ENCODE peak calls at places on chromosomes 2 and 18, in eight cellular contexts. J is pancreas, I is ovary, T is endodermal cell, U is lower lobe of right lung, D is fibroblast of lung, Y is NT2/D1, W is hepatocyte. K is an unnamed sample. For H3K4me1, the result is how much of the 10 kb centered on the place peaks cover.

GRCh38 chr2:4884117-4884571 is 808.0 kb upstream of the SOX11 start:
- DNase-seq in J (no peak), I (no peak), T (no peak), U (no peak), D (no peak), Y (no peak), W (no peak), K (no peak)

GRCh38 chr2:186105016-186105415 is 366.4 kb downstream of the FSIP2 start:
- DNase-seq in J (no peak), I (no peak), T (no peak), U (no peak), D (peak), Y (no peak), W (no peak), K (no peak)

GRCh38 chr2:12277305-12278034 is 439.3 kb upstream of the TRIB2 start:
- DNase-seq in J (no peak), I (no peak), T (no peak), U (no peak), D (peak), Y (no peak), W (peak), K (no peak)

GRCh38 chr2:216645636-216645950 is 12.4 kb downstream of the IGFBP2 start:
- DNase-seq in J (no peak), I (no peak), T (no peak), U (no peak), D (no peak), Y (no peak), W (no peak), K (no peak)

GRCh38 chr18:58102875-58103274 is 58.8 kb downstream of the NEDD4L start:
- DNase-seq in J (no peak), I (no peak), T (peak), U (no peak), D (no peak), Y (no peak), W (no peak), K (no peak)

GRCh38 chr2:74872310-74872923 is 38.5 kb downstream of the HK2 start:
- DNase-seq in J (no peak), I (no peak), T (no peak), U (no peak), D (no peak), Y (no peak), W (no peak), K (no peak)

GRCh38 chr2:213806125-213806726 is 522.0 kb downstream of the SPAG16 start:
- DNase-seq in J (no peak), I (no peak), T (no peak), U (no peak), D (peak), Y (no peak), W (peak), K (no peak)

GRCh38 chr18:36724591-36725001 is 104.2 kb downstream of the TPGS2 start:
- DNase-seq in J (no peak), I (peak), T (no peak), U (no peak), D (peak), Y (no peak), W (no peak), K (peak)

GRCh38 chr2:185567940-185568339 is 170.7 kb upstream of the FSIP2 start:
- DNase-seq in J (no peak), I (no peak), T (peak), U (no peak), D (no peak), Y (no peak), W (no peak), K (no peak)

GRCh38 chr2:149931486-149931885 is 343.9 kb upstream of the MMADHC start:
- DNase-seq in J (no peak), I (no peak), T (peak), U (no peak), D (no peak), Y (no peak), W (no peak), K (no peak)

GRCh38 chr2:190664240-190664639 is 15.4 kb downstream of the NAB1 start:
- DNase-seq in J (no peak), I (no peak), T (no peak), U (no peak), D (peak), Y (no peak), W (no peak), K (no peak)

GRCh38 chr2:109112-109809 is 63.0 kb upstream of the FAM110C start:
- DNase-seq in J (no peak), I (no peak), T (no peak), U (no peak), D (no peak), Y (no peak), W (no peak), K (no peak)

GRCh38 chr18:29154196-29154757 is 977.3 kb upstream of the CDH2 start:
- DNase-seq in J (no peak), I (no peak), T (no peak), U (no peak), D (peak), Y (no peak), W (no peak), K (no peak)

GRCh38 chr2:190678444-190679162 is 29.7 kb downstream of the NAB1 start:
- DNase-seq in J (no peak), I (no peak), T (peak), U (no peak), D (peak), Y (no peak), W (no peak), K (no peak)

GRCh38 chr2:8044046-8044594 is 637.7 kb upstream of the ID2 start:
- DNase-seq in J (no peak), I (no peak), T (no peak), U (no peak), D (no peak), Y (no peak), W (no peak), K (no peak)

GRCh38 chr2:156399224-156399949 is 36.8 kb upstream of the GPD2 start:
- DNase-seq in J (peak), I (peak), T (peak), U (peak), D (no peak), Y (no peak), W (peak), K (peak)

GRCh38 chr2:71849111-71849510 is 298.6 kb downstream of the CYP26B1 start:
- DNase-seq in J (no peak), I (no peak), T (peak), U (no peak), D (no peak), Y (peak), W (no peak), K (no peak)

GRCh38 chr2:133346654-133347053 is 221.6 kb downstream of the NCKAP5 start:
- DNase-seq in J (no peak), I (no peak), T (no peak), U (no peak), D (peak), Y (no peak), W (peak), K (no peak)

GRCh38 chr2:181466661-181467576 is 9.7 kb downstream of the ITGA4 start:
- DNase-seq in J (peak), I (peak), T (peak), U (peak), D (peak), Y (peak), W (peak), K (peak)

GRCh38 chr18:24611075-24611474 is 150.6 kb downstream of the HRH4 start:
- DNase-seq in J (no peak), I (no peak), T (peak), U (no peak), D (no peak), Y (no peak), W (no peak), K (no peak)

GRCh38 chr2:186058604-186059003 is 320.0 kb downstream of the FSIP2 start:
- DNase-seq in J (no peak), I (no peak), T (no peak), U (no peak), D (no peak), Y (no peak), W (no peak), K (no peak)

GRCh38 chr2:109333414-109334194 is 204.6 kb downstream of the SH3RF3 start:
- DNase-seq in J (no peak), I (no peak), T (peak), U (no peak), D (no peak), Y (no peak), W (no peak), K (no peak)

GRCh38 chr2:31729442-31730092 is 148.8 kb upstream of the SRD5A2 start:
- DNase-seq in J (no peak), I (no peak), T (peak), U (no peak), D (peak), Y (peak), W (peak), K (no peak)

GRCh38 chr2:215870986-215871385 is 142.4 kb downstream of the MREG start:
- DNase-seq in J (no peak), I (no peak), T (peak), U (no peak), D (no peak), Y (peak), W (no peak), K (no peak)

GRCh38 chr2:57330447-57330846 is 716.2 kb upstream of the VRK2 start:
- DNase-seq in J (no peak), I (no peak), T (no peak), U (no peak), D (peak), Y (no peak), W (no peak), K (no peak)

GRCh38 chr2:200742426-200742825 is 69.3 kb upstream of the BZW1 start:
- DNase-seq in J (no peak), I (peak), T (no peak), U (peak), D (peak), Y (no peak), W (no peak), K (no peak)

GRCh38 chr2:45274190-45274926 is 265.1 kb upstream of the SIX2 start:
- DNase-seq in J (peak), I (no peak), T (no peak), U (no peak), D (no peak), Y (no peak), W (no peak), K (no peak)

GRCh38 chr2:64637000-64637628 is 16.6 kb downstream of the SERTAD2 start:
- DNase-seq in J (no peak), I (no peak), T (no peak), U (no peak), D (no peak), Y (no peak), W (no peak), K (no peak)

GRCh38 chr2:16853088-16853487 is 187.5 kb upstream of the CYRIA start:
- DNase-seq in J (no peak), I (no peak), T (no peak), U (no peak), D (no peak), Y (no peak), W (no peak), K (no peak)

GRCh38 chr18:48292787-48293409 is 116.3 kb downstream of the ZBTB7C start:
- DNase-seq in J (no peak), I (no peak), T (no peak), U (no peak), D (no peak), Y (no peak), W (no peak), K (peak)

GRCh38 chr2:32792416-32792815 is 154.3 kb upstream of the LTBP1 start:
- DNase-seq in J (no peak), I (no peak), T (peak), U (no peak), D (no peak), Y (no peak), W (no peak), K (no peak)

GRCh38 chr2:191198271-191198670 is 46.9 kb upstream of the MYO1B start:
- DNase-seq in J (no peak), I (no peak), T (no peak), U (no peak), D (no peak), Y (no peak), W (no peak), K (no peak)

GRCh38 chr2:157786663-157787363 is 89.3 kb downstream of the ACVR1 start:
- DNase-seq in J (no peak), I (no peak), T (no peak), U (no peak), D (peak), Y (no peak), W (no peak), K (no peak)

GRCh38 chr2:17965196-17965595 is 86.7 kb downstream of the KCNS3 start:
- DNase-seq in J (no peak), I (no peak), T (no peak), U (no peak), D (no peak), Y (no peak), W (no peak), K (no peak)

GRCh38 chr18:10490401-10491289 is 35.2 kb upstream of the NAPG start:
- DNase-seq in J (no peak), I (no peak), T (peak), U (no peak), D (no peak), Y (no peak), W (peak), K (no peak)

GRCh38 chr2:30230479-30230854 is 867 bp upstream of the LBH start:
- DNase-seq in J (no peak), I (peak), T (peak), U (no peak), D (peak), Y (no peak), W (peak), K (no peak)

GRCh38 chr2:160737247-160737646 is 243.6 kb upstream of the RBMS1 start:
- DNase-seq in J (no peak), I (no peak), T (no peak), U (no peak), D (no peak), Y (no peak), W (no peak), K (no peak)

GRCh38 chr2:109702250-109702985 is 88.3 kb downstream of the SOWAHC start:
- DNase-seq in J (no peak), I (no peak), T (no peak), U (no peak), D (peak), Y (no peak), W (no peak), K (no peak)

GRCh38 chr2:239504643-239505235 is 103.9 kb upstream of the HDAC4 start:
- DNase-seq in J (no peak), I (no peak), T (no peak), U (no peak), D (no peak), Y (no peak), W (no peak), K (no peak)

DNA sequence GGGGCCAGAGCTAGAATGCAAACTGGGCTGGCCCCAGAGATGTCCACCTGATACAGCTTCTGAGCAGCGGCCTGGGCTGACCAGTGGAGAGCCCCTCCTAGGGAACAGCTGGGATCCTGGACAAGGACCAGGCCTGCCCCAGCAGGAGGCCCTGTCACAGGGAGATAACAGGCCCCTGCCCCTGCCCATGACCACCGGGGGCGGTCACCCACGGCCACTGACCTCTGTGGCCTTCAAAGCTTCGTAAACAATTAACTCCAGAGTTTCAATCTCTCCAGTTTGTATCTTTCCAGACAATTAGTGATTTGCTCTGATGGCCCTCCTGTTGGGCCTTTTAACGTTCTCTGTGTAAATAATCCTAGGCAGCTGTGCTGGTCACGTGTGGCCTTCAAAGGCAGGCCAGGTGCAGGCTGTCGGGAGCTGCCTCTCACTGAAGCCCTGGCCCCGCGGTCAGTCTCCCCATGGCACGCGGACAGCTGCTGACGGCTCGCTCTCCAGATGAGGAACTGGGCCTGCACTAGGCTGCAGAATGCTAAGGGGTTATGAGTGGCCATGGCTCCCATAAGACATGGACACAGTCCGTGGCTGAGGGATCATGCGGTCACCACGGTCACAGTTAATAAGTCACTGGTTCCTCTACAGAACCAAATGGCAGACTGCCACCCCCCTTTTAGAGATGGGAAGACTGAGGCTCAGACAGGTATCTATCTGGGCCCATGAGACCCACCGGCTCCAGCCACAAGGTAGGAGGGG is 9.2 kb downstream of the HS6ST1 start:
- DNase-seq in J (peak), I (peak), T (peak), U (peak), D (peak), Y (no peak), W (peak), K (peak)
- H3K4me1 ChIP-seq in J (under half), I (half or more), T (half or more), U (half or more), D (under half), Y (half or more), W (half or more), K (under half)

DNA sequence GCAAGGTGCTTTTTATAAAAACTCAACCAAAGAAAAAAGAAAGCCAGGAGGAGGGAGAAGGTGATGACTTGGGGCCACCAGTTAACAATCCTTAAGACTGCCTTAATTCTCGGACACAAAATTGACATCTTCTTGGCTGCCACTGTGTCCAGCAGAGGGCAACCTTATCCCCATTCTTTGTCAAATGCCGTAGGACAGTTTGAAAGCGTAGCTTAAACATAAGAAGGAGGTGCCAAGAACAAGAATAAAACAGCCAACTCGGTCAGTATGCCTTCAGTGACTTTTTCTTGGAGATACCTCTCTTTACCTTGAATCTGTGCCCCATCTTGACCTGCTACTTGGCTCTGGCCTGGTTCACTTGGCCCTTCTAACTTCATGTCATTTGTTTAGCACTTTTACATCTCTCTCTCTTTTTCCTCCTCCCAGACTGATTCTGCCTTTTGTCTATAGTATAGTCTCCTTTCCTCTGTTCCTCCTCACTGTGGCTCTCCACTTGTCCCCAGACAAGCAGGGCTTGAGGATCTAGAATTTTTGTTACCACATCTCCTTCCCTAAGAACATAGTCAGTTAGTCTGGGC is 183.5 kb downstream of the MYO3B start:
- DNase-seq in J (peak), I (no peak), T (peak), U (no peak), D (peak), Y (peak), W (peak), K (peak)
- H3K4me1 ChIP-seq in J (under half), I (under half), T (under half), U (under half), D (under half), Y (under half), W (under half), K (under half)

DNA sequence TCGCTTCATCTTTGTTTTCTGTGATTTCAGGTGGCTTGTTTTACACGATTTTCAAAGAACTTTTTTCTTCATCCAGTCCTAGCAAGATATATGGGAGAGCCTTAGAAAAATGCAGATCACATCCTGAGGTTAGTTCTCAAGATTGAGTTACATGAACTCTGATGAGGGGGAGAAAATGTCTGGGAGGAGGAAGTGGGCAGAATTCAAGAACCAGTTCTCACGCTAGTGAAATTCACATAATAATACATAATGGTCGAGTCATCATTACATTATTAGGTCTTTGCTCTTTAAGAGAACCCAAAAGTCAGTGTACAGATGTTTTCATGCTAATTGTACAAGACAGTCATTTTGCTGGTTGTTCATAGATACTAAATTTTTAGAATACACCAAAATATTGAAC is 7.0 kb downstream of the TIMM21 start:
- DNase-seq in J (no peak), I (no peak), T (no peak), U (no peak), D (peak), Y (no peak), W (no peak), K (no peak)
- H3K4me1 ChIP-seq in J (under half), I (under half), T (under half), U (under half), D (under half), Y (under half), W (under half), K (under half)

DNA sequence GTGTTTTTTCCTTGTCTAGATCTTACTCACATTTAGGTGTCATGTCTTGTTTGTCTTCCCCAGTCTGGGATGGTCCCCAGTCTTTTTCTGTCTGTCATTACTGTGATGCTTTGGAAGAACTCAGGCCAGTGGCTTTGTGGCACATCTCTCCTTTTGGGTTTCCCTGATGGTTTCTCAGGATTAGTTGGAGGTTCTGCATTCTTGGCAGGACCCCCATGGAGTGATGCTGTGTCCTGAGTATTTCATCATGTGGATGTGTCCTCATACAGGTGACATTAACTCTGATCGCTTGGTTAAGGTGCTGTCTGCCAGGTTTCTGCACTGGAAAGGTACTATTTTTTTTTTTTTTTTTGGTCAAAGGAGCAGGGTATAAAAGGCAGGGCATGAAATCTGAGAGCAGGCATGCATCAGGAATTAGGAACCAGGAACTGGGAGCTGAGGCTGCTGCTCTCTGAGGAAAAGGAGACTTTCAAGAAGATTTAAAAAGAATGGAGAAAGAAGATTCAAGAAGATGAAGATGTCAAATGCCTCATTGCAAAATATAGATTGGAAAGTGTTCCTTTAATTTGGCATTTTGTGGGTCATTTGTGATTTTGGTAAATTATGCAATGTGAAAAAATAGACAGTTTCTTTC is 85.3 kb downstream of the NUP35 start:
- DNase-seq in J (no peak), I (no peak), T (no peak), U (no peak), D (no peak), Y (no peak), W (no peak), K (no peak)
- H3K4me1 ChIP-seq in J (under half), I (under half), T (under half), U (under half), D (under half), Y (under half), W (under half), K (under half)

GRCh38 chr2:46803551-46803885 is 112.1 kb downstream of the MCFD2 start:
- DNase-seq in J (no peak), I (no peak), T (peak), U (no peak), D (no peak), Y (no peak), W (no peak), K (peak)

GRCh38 chr2:46802665-46803550 is 112.7 kb downstream of the MCFD2 start:
- DNase-seq in J (no peak), I (no peak), T (peak), U (no peak), D (no peak), Y (no peak), W (no peak), K (no peak)

GRCh38 chr2:46800218-46800617 is 115.4 kb downstream of the MCFD2 start:
- DNase-seq in J (no peak), I (no peak), T (peak), U (no peak), D (peak), Y (no peak), W (no peak), K (no peak)

GRCh38 chr2:46800625-46801024 is 115.0 kb downstream of the MCFD2 start:
- DNase-seq in J (no peak), I (no peak), T (peak), U (no peak), D (no peak), Y (no peak), W (no peak), K (no peak)

GRCh38 chr2:46801731-46802664 is 113.6 kb downstream of the MCFD2 start:
- DNase-seq in J (no peak), I (no peak), T (no peak), U (no peak), D (peak), Y (no peak), W (no peak), K (no peak)
- H3K4me1 ChIP-seq in J (under half), I (under half), T (under half), U (under half), D (half or more), Y (under half), W (under half), K (under half)